ENCODE peak calls at places on chromosomes 5 and 9, in eight cellular contexts. One of them, this sample, is unnamed. For H3K4me1, the result is how much of the 10 kb centered on the place peaks cover.

GRCh38 chr9:118170032-118170955 is 466.1 kb downstream of the TLR4 start:
- DNase-seq in astrocyte: peak
- DNase-seq in uterus: no peak
- DNase-seq in Peyer's patch: no peak
- DNase-seq in cardiac muscle cell: peak
- DNase-seq in Karpas-422: peak
- DNase-seq in CD8-positive, alpha-beta memory T cell: no peak
- DNase-seq in gastrocnemius medialis: no peak
- DNase-seq in this sample: peak

GRCh38 chr9:135077497-135078200 is 9.8 kb upstream of the OLFM1 start:
- DNase-seq in gastrocnemius medialis: no peak
- DNase-seq in Peyer's patch: peak
- DNase-seq in CD8-positive, alpha-beta memory T cell: no peak
- DNase-seq in cardiac muscle cell: peak
- DNase-seq in astrocyte: no peak
- DNase-seq in uterus: peak
- DNase-seq in Karpas-422: peak
- DNase-seq in this sample: no peak

GRCh38 chr5:167898361-167899042 is 392.9 kb upstream of the WWC1 start:
- DNase-seq in CD8-positive, alpha-beta memory T cell: no peak
- DNase-seq in Peyer's patch: no peak
- DNase-seq in uterus: no peak
- DNase-seq in cardiac muscle cell: no peak
- DNase-seq in Karpas-422: no peak
- DNase-seq in astrocyte: no peak
- DNase-seq in gastrocnemius medialis: no peak
- DNase-seq in this sample: no peak

GRCh38 chr5:139669681-139670368 is 21.7 kb downstream of the CXXC5 start:
- DNase-seq in gastrocnemius medialis: peak
- DNase-seq in cardiac muscle cell: no peak
- DNase-seq in CD8-positive, alpha-beta memory T cell: peak
- DNase-seq in Karpas-422: no peak
- DNase-seq in Peyer's patch: no peak
- DNase-seq in astrocyte: no peak
- DNase-seq in uterus: no peak
- DNase-seq in this sample: no peak

GRCh38 chr9:15142903-15143534 is 164.0 kb downstream of the TTC39B start:
- DNase-seq in cardiac muscle cell: peak
- DNase-seq in astrocyte: peak
- DNase-seq in Peyer's patch: no peak
- DNase-seq in uterus: no peak
- DNase-seq in CD8-positive, alpha-beta memory T cell: peak
- DNase-seq in Karpas-422: peak
- DNase-seq in gastrocnemius medialis: no peak
- DNase-seq in this sample: no peak

GRCh38 chr5:125558466-125558865 is 812.0 kb upstream of the ZNF608 start:
- DNase-seq in astrocyte: peak
- DNase-seq in CD8-positive, alpha-beta memory T cell: no peak
- DNase-seq in Peyer's patch: no peak
- DNase-seq in Karpas-422: no peak
- DNase-seq in gastrocnemius medialis: no peak
- DNase-seq in uterus: no peak
- DNase-seq in cardiac muscle cell: peak
- DNase-seq in this sample: no peak

GRCh38 chr9:93114169-93114983 is 18.4 kb downstream of the CARD19 start:
- DNase-seq in gastrocnemius medialis: peak
- DNase-seq in CD8-positive, alpha-beta memory T cell: no peak
- DNase-seq in cardiac muscle cell: no peak
- DNase-seq in uterus: peak
- DNase-seq in Peyer's patch: peak
- DNase-seq in Karpas-422: no peak
- DNase-seq in astrocyte: no peak
- DNase-seq in this sample: no peak

GRCh38 chr9:110502842-110503241 is 76.7 kb downstream of the SVEP1 start:
- DNase-seq in Peyer's patch: no peak
- DNase-seq in gastrocnemius medialis: no peak
- DNase-seq in uterus: no peak
- DNase-seq in CD8-positive, alpha-beta memory T cell: no peak
- DNase-seq in Karpas-422: no peak
- DNase-seq in astrocyte: no peak
- DNase-seq in cardiac muscle cell: peak
- DNase-seq in this sample: no peak

GRCh38 chr9:77851862-77852602 is 179.6 kb downstream of the GNAQ start:
- DNase-seq in CD8-positive, alpha-beta memory T cell: no peak
- DNase-seq in uterus: no peak
- DNase-seq in Peyer's patch: no peak
- DNase-seq in astrocyte: no peak
- DNase-seq in gastrocnemius medialis: no peak
- DNase-seq in Karpas-422: no peak
- DNase-seq in cardiac muscle cell: no peak
- DNase-seq in this sample: no peak

GRCh38 chr5:157215143-157215825 is 34.6 kb downstream of the ITK start:
- DNase-seq in astrocyte: no peak
- DNase-seq in uterus: no peak
- DNase-seq in gastrocnemius medialis: no peak
- DNase-seq in Karpas-422: peak
- DNase-seq in cardiac muscle cell: no peak
- DNase-seq in Peyer's patch: no peak
- DNase-seq in CD8-positive, alpha-beta memory T cell: peak
- DNase-seq in this sample: no peak

GRCh38 chr5:53991942-53992341 is 318.4 kb downstream of the ARL15 start:
- DNase-seq in Karpas-422: peak
- DNase-seq in gastrocnemius medialis: no peak
- DNase-seq in Peyer's patch: no peak
- DNase-seq in uterus: no peak
- DNase-seq in CD8-positive, alpha-beta memory T cell: no peak
- DNase-seq in cardiac muscle cell: peak
- DNase-seq in astrocyte: no peak
- DNase-seq in this sample: peak

GRCh38 chr9:96858018-96858573 is 3.8 kb upstream of the ZNF782 start:
- DNase-seq in astrocyte: peak
- DNase-seq in Peyer's patch: no peak
- DNase-seq in uterus: no peak
- DNase-seq in cardiac muscle cell: peak
- DNase-seq in CD8-positive, alpha-beta memory T cell: no peak
- DNase-seq in Karpas-422: no peak
- DNase-seq in gastrocnemius medialis: no peak
- DNase-seq in this sample: no peak

DNA sequence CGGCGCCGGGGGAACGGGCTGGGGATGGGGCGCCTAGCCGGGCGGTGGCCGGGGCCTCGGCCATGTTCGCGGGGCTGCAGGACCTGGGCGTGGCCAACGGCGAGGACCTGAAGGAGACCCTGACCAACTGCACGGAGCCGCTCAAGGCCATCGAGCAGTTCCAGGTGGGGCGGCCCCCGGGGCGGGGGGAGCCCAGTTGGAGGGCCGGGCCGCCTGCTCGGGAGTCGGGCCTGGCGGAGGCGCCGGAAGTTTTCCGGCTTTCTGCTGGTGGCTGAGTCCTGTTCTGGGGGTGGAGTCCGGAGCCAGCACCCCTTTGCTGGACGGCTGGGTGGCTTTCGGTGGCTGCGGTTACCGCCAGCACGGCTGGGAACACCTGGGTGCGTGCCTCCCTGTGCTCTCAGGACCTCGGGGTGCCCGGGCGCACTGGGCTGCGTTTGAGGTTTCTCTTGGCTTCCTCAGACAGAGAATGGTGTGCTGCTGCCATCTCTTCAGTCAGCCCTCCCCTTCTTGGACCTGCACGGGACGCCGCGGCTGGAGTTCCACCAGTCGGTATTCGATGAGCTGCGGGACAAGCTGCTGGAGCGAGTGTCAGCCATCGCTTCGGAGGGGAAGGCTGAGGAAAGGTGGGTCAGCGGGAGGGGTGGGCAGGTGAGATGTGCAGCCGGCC is 454 bp downstream of the NELFB start:
- DNase-seq in Peyer's patch: no peak
- DNase-seq in gastrocnemius medialis: no peak
- DNase-seq in cardiac muscle cell: no peak
- DNase-seq in uterus: no peak
- DNase-seq in astrocyte: no peak
- DNase-seq in CD8-positive, alpha-beta memory T cell: no peak
- DNase-seq in Karpas-422: peak
- DNase-seq in this sample: no peak
- H3K4me1 ChIP-seq in Peyer's patch: under half
- H3K4me1 ChIP-seq in gastrocnemius medialis: under half
- H3K4me1 ChIP-seq in cardiac muscle cell: under half
- H3K4me1 ChIP-seq in uterus: under half
- H3K4me1 ChIP-seq in astrocyte: under half
- H3K4me1 ChIP-seq in CD8-positive, alpha-beta memory T cell: under half
- H3K4me1 ChIP-seq in Karpas-422: half or more
- H3K4me1 ChIP-seq in this sample: under half

GRCh38 chr5:1132570-1132969 is 20.7 kb upstream of the SLC12A7 start:
- DNase-seq in uterus: no peak
- DNase-seq in Karpas-422: no peak
- DNase-seq in astrocyte: no peak
- DNase-seq in gastrocnemius medialis: no peak
- DNase-seq in Peyer's patch: no peak
- DNase-seq in cardiac muscle cell: no peak
- DNase-seq in CD8-positive, alpha-beta memory T cell: no peak
- DNase-seq in this sample: no peak

GRCh38 chr5:1131726-1132125 is 19.9 kb upstream of the SLC12A7 start:
- DNase-seq in gastrocnemius medialis: no peak
- DNase-seq in uterus: no peak
- DNase-seq in astrocyte: no peak
- DNase-seq in Peyer's patch: no peak
- DNase-seq in cardiac muscle cell: no peak
- DNase-seq in Karpas-422: no peak
- DNase-seq in CD8-positive, alpha-beta memory T cell: no peak
- DNase-seq in this sample: no peak

GRCh38 chr5:1134478-1134877 is 22.6 kb upstream of the SLC12A7 start:
- DNase-seq in astrocyte: no peak
- DNase-seq in gastrocnemius medialis: no peak
- DNase-seq in CD8-positive, alpha-beta memory T cell: no peak
- DNase-seq in Peyer's patch: no peak
- DNase-seq in uterus: no peak
- DNase-seq in Karpas-422: peak
- DNase-seq in cardiac muscle cell: no peak
- DNase-seq in this sample: no peak

GRCh38 chr5:1133510-1134255 is 21.8 kb upstream of the SLC12A7 start:
- DNase-seq in gastrocnemius medialis: no peak
- DNase-seq in Peyer's patch: no peak
- DNase-seq in uterus: no peak
- DNase-seq in astrocyte: no peak
- DNase-seq in cardiac muscle cell: peak
- DNase-seq in CD8-positive, alpha-beta memory T cell: no peak
- DNase-seq in Karpas-422: peak
- DNase-seq in this sample: no peak

GRCh38 chr5:1133108-1133507 is 21.2 kb upstream of the SLC12A7 start:
- DNase-seq in Peyer's patch: no peak
- DNase-seq in cardiac muscle cell: no peak
- DNase-seq in CD8-positive, alpha-beta memory T cell: no peak
- DNase-seq in gastrocnemius medialis: no peak
- DNase-seq in uterus: no peak
- DNase-seq in Karpas-422: no peak
- DNase-seq in astrocyte: no peak
- DNase-seq in this sample: no peak
- H3K4me1 ChIP-seq in Peyer's patch: under half
- H3K4me1 ChIP-seq in cardiac muscle cell: under half
- H3K4me1 ChIP-seq in CD8-positive, alpha-beta memory T cell: under half
- H3K4me1 ChIP-seq in gastrocnemius medialis: under half
- H3K4me1 ChIP-seq in uterus: under half
- H3K4me1 ChIP-seq in Karpas-422: half or more
- H3K4me1 ChIP-seq in astrocyte: under half
- H3K4me1 ChIP-seq in this sample: under half

GRCh38 chr5:172793577-172794488 is 22.8 kb upstream of the DUSP1 start:
- DNase-seq in CD8-positive, alpha-beta memory T cell: no peak
- DNase-seq in gastrocnemius medialis: no peak
- DNase-seq in Peyer's patch: no peak
- DNase-seq in Karpas-422: no peak
- DNase-seq in cardiac muscle cell: no peak
- DNase-seq in uterus: no peak
- DNase-seq in astrocyte: peak
- DNase-seq in this sample: no peak
- H3K4me1 ChIP-seq in CD8-positive, alpha-beta memory T cell: under half
- H3K4me1 ChIP-seq in gastrocnemius medialis: half or more
- H3K4me1 ChIP-seq in Peyer's patch: under half
- H3K4me1 ChIP-seq in Karpas-422: under half
- H3K4me1 ChIP-seq in cardiac muscle cell: under half
- H3K4me1 ChIP-seq in uterus: under half
- H3K4me1 ChIP-seq in astrocyte: under half
- H3K4me1 ChIP-seq in this sample: under half

GRCh38 chr9:114388764-114389375 is 1.1 kb upstream of the AKNA start:
- DNase-seq in astrocyte: no peak
- DNase-seq in gastrocnemius medialis: no peak
- DNase-seq in CD8-positive, alpha-beta memory T cell: no peak
- DNase-seq in Peyer's patch: no peak
- DNase-seq in cardiac muscle cell: no peak
- DNase-seq in uterus: no peak
- DNase-seq in Karpas-422: peak
- DNase-seq in this sample: no peak

GRCh38 chr9:114387678-114388431 is at the start of gene AKNA:
- DNase-seq in CD8-positive, alpha-beta memory T cell: peak
- DNase-seq in cardiac muscle cell: peak
- DNase-seq in Karpas-422: peak
- DNase-seq in uterus: peak
- DNase-seq in Peyer's patch: peak
- DNase-seq in astrocyte: peak
- DNase-seq in gastrocnemius medialis: peak
- DNase-seq in this sample: no peak

GRCh38 chr9:114386361-114386885 is 1.4 kb downstream of the AKNA start:
- DNase-seq in uterus: no peak
- DNase-seq in CD8-positive, alpha-beta memory T cell: no peak
- DNase-seq in gastrocnemius medialis: no peak
- DNase-seq in Peyer's patch: peak
- DNase-seq in Karpas-422: peak
- DNase-seq in cardiac muscle cell: no peak
- DNase-seq in astrocyte: no peak
- DNase-seq in this sample: no peak

GRCh38 chr9:114385412-114386181 is 2.2 kb downstream of the AKNA start:
- DNase-seq in Peyer's patch: peak
- DNase-seq in uterus: peak
- DNase-seq in gastrocnemius medialis: peak
- DNase-seq in CD8-positive, alpha-beta memory T cell: peak
- DNase-seq in cardiac muscle cell: peak
- DNase-seq in Karpas-422: peak
- DNase-seq in astrocyte: peak
- DNase-seq in this sample: no peak

GRCh38 chr9:114386886-114387677 is 700 bp downstream of the AKNA start:
- DNase-seq in Peyer's patch: peak
- DNase-seq in uterus: peak
- DNase-seq in Karpas-422: peak
- DNase-seq in CD8-positive, alpha-beta memory T cell: peak
- DNase-seq in astrocyte: no peak
- DNase-seq in gastrocnemius medialis: peak
- DNase-seq in cardiac muscle cell: peak
- DNase-seq in this sample: no peak
- H3K4me1 ChIP-seq in Peyer's patch: under half
- H3K4me1 ChIP-seq in uterus: half or more
- H3K4me1 ChIP-seq in Karpas-422: half or more
- H3K4me1 ChIP-seq in CD8-positive, alpha-beta memory T cell: half or more
- H3K4me1 ChIP-seq in astrocyte: under half
- H3K4me1 ChIP-seq in gastrocnemius medialis: under half
- H3K4me1 ChIP-seq in cardiac muscle cell: under half
- H3K4me1 ChIP-seq in this sample: under half

GRCh38 chr5:39448504-39449128 is 23.8 kb upstream of the DAB2 start:
- DNase-seq in astrocyte: no peak
- DNase-seq in CD8-positive, alpha-beta memory T cell: no peak
- DNase-seq in Peyer's patch: peak
- DNase-seq in Karpas-422: no peak
- DNase-seq in gastrocnemius medialis: peak
- DNase-seq in uterus: no peak
- DNase-seq in cardiac muscle cell: no peak
- DNase-seq in this sample: peak
- H3K4me1 ChIP-seq in astrocyte: under half
- H3K4me1 ChIP-seq in CD8-positive, alpha-beta memory T cell: under half
- H3K4me1 ChIP-seq in Peyer's patch: under half
- H3K4me1 ChIP-seq in Karpas-422: under half
- H3K4me1 ChIP-seq in gastrocnemius medialis: under half
- H3K4me1 ChIP-seq in uterus: under half
- H3K4me1 ChIP-seq in cardiac muscle cell: under half
- H3K4me1 ChIP-seq in this sample: under half